ENCODE peak calls at places on chromosomes 4 and X, in nine cellular contexts. B is fibroblast of lung; U is tibial nerve; O is CD8-positive, alpha-beta T cell; K is breast epithelium; Z is AG04450; A is body of pancreas; M is CD4-positive, alpha-beta memory T cell; C is HL-60. P is an unnamed sample.

GRCh38 chr4:41745292-41746024 is 3.1 kb downstream of the PHOX2B start:
- DNase-seq in B (no peak), U (no peak), O (no peak), K (no peak), Z (no peak), A (no peak), M (no peak), C (no peak), P (no peak)

GRCh38 chrX:148573119-148573518 is 72.7 kb downstream of the AFF2 start:
- DNase-seq in B (no peak), U (no peak), O (no peak), K (no peak), Z (no peak), A (no peak), M (no peak), C (no peak), P (no peak)

GRCh38 chr4:176238819-176239218 is 30.2 kb downstream of the ASB5 start:
- DNase-seq in B (peak), U (no peak), O (no peak), K (no peak), Z (no peak), A (no peak), M (no peak), C (no peak), P (peak)

GRCh38 chr4:145843148-145843547 is 95.5 kb downstream of the ZNF827 start:
- DNase-seq in B (peak), U (no peak), O (no peak), K (no peak), Z (peak), A (no peak), M (no peak), C (no peak), P (no peak)

GRCh38 chr4:112099701-112100289 is 45.5 kb upstream of the FAM241A start:
- DNase-seq in B (peak), U (no peak), O (no peak), K (no peak), Z (peak), A (no peak), M (no peak), C (no peak), P (peak)

GRCh38 chrX:139691843-139692505 is 16.0 kb downstream of the MCF2 start:
- DNase-seq in B (peak), U (no peak), O (no peak), K (no peak), Z (no peak), A (no peak), M (no peak), C (no peak), P (no peak)

GRCh38 chr4:1579834-1580686 is 104.1 kb downstream of the FAM53A start:
- DNase-seq in B (peak), U (peak), O (peak), K (no peak), Z (no peak), A (peak), M (no peak), C (peak), P (peak)

GRCh38 chr4:115790812-115791211 is 677.4 kb upstream of the NDST4 start:
- DNase-seq in B (no peak), U (no peak), O (no peak), K (no peak), Z (no peak), A (no peak), M (no peak), C (no peak), P (no peak)

GRCh38 chrX:11899091-11899490 is 141.1 kb downstream of the MSL3 start:
- DNase-seq in B (peak), U (no peak), O (no peak), K (no peak), Z (no peak), A (no peak), M (no peak), C (no peak), P (no peak)

GRCh38 chr4:74541611-74542177 is 96.8 kb downstream of the AREG start:
- DNase-seq in B (no peak), U (no peak), O (no peak), K (no peak), Z (no peak), A (no peak), M (no peak), C (no peak), P (peak)
- H3K27ac ChIP-seq in B (no peak), U (no peak), O (no peak), K (no peak), Z (no peak), A (no peak), M (no peak), C (no peak), P (peak)

DNA sequence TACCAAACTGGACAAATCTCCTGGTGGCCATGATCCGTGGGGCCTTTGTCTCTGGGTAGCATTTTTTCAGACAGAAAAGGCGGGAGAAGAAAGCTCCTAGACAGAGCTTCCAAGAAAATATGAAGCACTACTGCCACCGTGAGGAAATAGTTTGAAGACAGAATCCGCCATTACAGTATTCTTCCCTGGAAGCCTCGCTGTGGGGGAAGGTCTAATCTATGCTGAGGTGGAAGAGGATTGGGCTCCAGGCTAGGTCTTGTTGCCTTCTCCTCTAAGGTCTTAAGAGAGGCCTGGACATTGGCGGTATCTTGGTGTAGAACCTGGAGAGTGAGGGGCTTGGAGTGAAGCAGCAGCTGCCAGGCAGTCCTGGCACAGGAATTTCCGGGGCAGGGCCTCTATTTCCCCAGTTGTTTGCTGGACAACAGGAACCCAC is 218.9 kb downstream of the OR13H1 start:
- DNase-seq in B (peak), U (no peak), O (no peak), K (no peak), Z (no peak), A (no peak), M (no peak), C (peak), P (no peak)
- H3K27ac ChIP-seq in B (no peak), U (no peak), O (no peak), K (peak), Z (no peak), A (no peak), M (no peak), C (peak), P (no peak)

GRCh38 chr4:186900980-186901379 is 177.3 kb upstream of the FAT1 start:
- DNase-seq in B (peak), U (no peak), O (no peak), K (no peak), Z (no peak), A (no peak), M (no peak), C (no peak), P (no peak)

GRCh38 chr4:186901850-186902249 is 178.2 kb upstream of the FAT1 start:
- DNase-seq in B (no peak), U (no peak), O (no peak), K (no peak), Z (no peak), A (no peak), M (no peak), C (no peak), P (peak)

GRCh38 chr4:186904104-186904503 is 180.4 kb upstream of the FAT1 start:
- DNase-seq in B (peak), U (no peak), O (no peak), K (no peak), Z (peak), A (no peak), M (no peak), C (no peak), P (no peak)

GRCh38 chr4:186900232-186900900 is 176.7 kb upstream of the FAT1 start:
- DNase-seq in B (peak), U (no peak), O (no peak), K (no peak), Z (peak), A (no peak), M (no peak), C (no peak), P (peak)

DNA sequence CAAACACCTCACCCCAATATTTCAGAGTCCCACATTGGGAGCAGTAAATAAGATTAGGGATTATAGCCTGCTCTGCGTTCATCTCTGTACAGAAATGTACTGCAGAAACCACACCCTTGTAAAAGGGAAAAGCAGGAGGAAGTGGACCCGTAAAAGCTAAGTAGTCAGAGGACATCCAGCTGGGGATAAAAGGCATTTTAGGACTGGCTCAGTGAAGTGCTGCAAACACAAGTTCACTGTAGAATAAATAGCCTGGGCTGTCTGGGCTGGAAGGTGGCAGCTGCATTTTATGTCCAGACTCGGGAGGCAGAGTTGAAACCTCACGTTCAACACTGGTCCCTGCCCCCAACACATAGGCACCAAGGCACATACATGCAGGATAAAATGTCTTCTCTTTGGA is 178.7 kb upstream of the FAT1 start:
- DNase-seq in B (no peak), U (no peak), O (no peak), K (no peak), Z (no peak), A (no peak), M (no peak), C (no peak), P (peak)
- H3K27ac ChIP-seq in B (no peak), U (no peak), O (no peak), K (no peak), Z (no peak), A (no peak), M (no peak), C (no peak), P (no peak)

GRCh38 chr4:88446124-88446523 is 10.8 kb upstream of the HERC5 start:
- DNase-seq in B (peak), U (no peak), O (no peak), K (no peak), Z (no peak), A (no peak), M (no peak), C (no peak), P (no peak)

GRCh38 chr4:88442636-88443260 is 14.2 kb upstream of the HERC5 start:
- DNase-seq in B (peak), U (no peak), O (no peak), K (no peak), Z (no peak), A (no peak), M (no peak), C (no peak), P (no peak)

GRCh38 chr4:88441696-88442095 is 15.2 kb upstream of the HERC5 start:
- DNase-seq in B (no peak), U (no peak), O (no peak), K (no peak), Z (no peak), A (no peak), M (no peak), C (no peak), P (no peak)

GRCh38 chr4:88445252-88445651 is 11.7 kb upstream of the HERC5 start:
- DNase-seq in B (no peak), U (no peak), O (no peak), K (no peak), Z (no peak), A (no peak), M (no peak), C (no peak), P (no peak)

GRCh38 chr4:88443486-88443885 is 13.4 kb upstream of the HERC5 start:
- DNase-seq in B (no peak), U (no peak), O (no peak), K (no peak), Z (no peak), A (no peak), M (no peak), C (no peak), P (no peak)
- H3K27ac ChIP-seq in B (no peak), U (no peak), O (no peak), K (no peak), Z (no peak), A (no peak), M (no peak), C (no peak), P (no peak)

GRCh38 chr4:140937866-140938265 is 181.7 kb upstream of the TBC1D9 start:
- DNase-seq in B (peak), U (no peak), O (no peak), K (no peak), Z (no peak), A (no peak), M (no peak), C (no peak), P (no peak)
- H3K27ac ChIP-seq in B (no peak), U (no peak), O (no peak), K (no peak), Z (no peak), A (no peak), M (no peak), C (no peak), P (no peak)

DNA sequence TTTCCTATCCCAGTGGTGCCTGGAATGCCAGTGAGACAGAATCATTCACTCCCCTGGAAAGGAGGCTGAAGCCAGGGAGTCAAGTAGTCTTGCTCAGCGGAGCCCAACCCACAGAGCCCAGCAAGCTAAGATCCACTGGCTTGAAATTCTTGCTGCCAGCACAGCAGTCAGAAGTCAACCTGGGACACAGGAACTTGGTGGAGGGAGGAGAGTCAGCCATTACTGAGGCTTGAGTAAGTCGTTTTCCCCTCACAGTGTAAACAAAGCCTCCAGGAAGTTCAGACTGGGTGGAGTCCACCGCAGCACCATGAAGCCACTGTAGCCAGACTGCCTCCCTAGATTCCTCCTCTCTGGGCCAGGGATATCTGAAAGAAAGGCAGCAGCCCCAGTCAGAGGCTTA is 283.2 kb upstream of the CPEB2 start:
- DNase-seq in B (peak), U (no peak), O (no peak), K (no peak), Z (no peak), A (peak), M (no peak), C (no peak), P (no peak)
- H3K27ac ChIP-seq in B (no peak), U (no peak), O (no peak), K (no peak), Z (no peak), A (no peak), M (no peak), C (no peak), P (no peak)

DNA sequence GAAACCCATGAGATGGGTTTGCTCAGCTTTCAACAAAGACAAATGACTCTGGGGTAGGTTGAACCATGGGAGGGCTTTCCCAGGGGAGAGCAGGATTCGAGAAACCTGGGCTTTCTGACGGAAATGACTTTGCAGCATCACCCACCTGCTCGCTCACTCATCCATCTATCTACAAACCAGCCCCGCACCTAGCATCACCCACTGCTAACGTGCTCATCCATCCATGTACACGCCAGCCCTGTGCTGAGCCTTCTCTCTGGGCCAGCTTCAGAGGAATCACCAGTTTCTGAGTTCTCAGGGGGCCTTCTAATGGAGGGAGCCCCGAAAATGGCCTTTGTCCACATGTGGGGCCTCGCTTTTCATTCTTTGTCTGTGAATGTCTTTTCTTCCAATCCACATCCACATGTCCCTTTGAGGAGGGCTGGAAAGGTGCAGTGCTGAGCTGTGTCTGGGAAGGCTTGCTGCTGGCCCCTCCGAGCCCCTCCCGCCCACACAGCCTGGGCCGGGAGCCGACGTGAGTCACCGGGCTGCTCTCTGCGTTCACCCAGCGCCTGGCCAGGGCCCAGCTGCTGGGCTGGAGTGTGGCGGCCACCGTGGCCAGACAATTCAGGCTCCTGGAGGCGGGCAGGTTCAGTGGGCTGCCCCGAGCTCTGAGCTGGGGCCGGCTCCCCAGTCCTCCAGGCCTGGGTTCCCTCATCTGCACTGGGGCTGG is 14.7 kb downstream of the SORCS2 start:
- DNase-seq in B (peak), U (peak), O (no peak), K (no peak), Z (peak), A (peak), M (no peak), C (no peak), P (no peak)
- H3K27ac ChIP-seq in B (peak), U (peak), O (no peak), K (peak), Z (peak), A (no peak), M (no peak), C (no peak), P (no peak)

P was measured in small intestine.